ENCODE peak calls at places on chromosomes 11 and 22, in eight cellular contexts. B, T, P, H, S, K, U and J are unnamed samples.

GRCh38 chr11:18105086-18105801 is 638 bp downstream of the SAAL1 start:
- DNase-seq in B (no peak), T (no peak), P (peak), H (no peak), S (no peak), K (no peak), U (no peak), J (no peak)

GRCh38 chr11:41720761-41721160 is 261.3 kb upstream of the LRRC4C start:
- DNase-seq in B (no peak), T (no peak), P (no peak), H (no peak), S (no peak), K (no peak), U (no peak), J (no peak)

GRCh38 chr11:97742717-97743116 is 1278.0 kb upstream of the CNTN5 start:
- DNase-seq in B (no peak), T (no peak), P (no peak), H (no peak), S (no peak), K (no peak), U (no peak), J (no peak)

GRCh38 chr11:79212711-79213110 is 228.1 kb downstream of the TENM4 start:
- DNase-seq in B (no peak), T (peak), P (no peak), H (no peak), S (no peak), K (no peak), U (no peak), J (no peak)

GRCh38 chr11:86484164-86484794 is 109.6 kb downstream of the CCDC81 start:
- DNase-seq in B (peak), T (peak), P (no peak), H (no peak), S (no peak), K (no peak), U (no peak), J (no peak)

GRCh38 chr11:1744137-1744878 is 6.1 kb downstream of the IFITM10 start:
- DNase-seq in B (peak), T (no peak), P (no peak), H (peak), S (no peak), K (no peak), U (no peak), J (no peak)

GRCh38 chr11:88402192-88402715 is 64.7 kb upstream of the CTSC start:
- DNase-seq in B (peak), T (peak), P (no peak), H (no peak), S (no peak), K (no peak), U (no peak), J (no peak)

GRCh38 chr11:93840981-93841380 is 9.4 kb downstream of the VSTM5 start:
- DNase-seq in B (no peak), T (no peak), P (no peak), H (no peak), S (no peak), K (no peak), U (no peak), J (no peak)

GRCh38 chr11:45805305-45806071 is 539 bp downstream of the SLC35C1 start:
- DNase-seq in B (peak), T (peak), P (no peak), H (no peak), S (peak), K (no peak), U (no peak), J (no peak)

GRCh38 chr22:19097518-19097917 is 24.7 kb downstream of the DGCR2 start:
- DNase-seq in B (no peak), T (no peak), P (no peak), H (no peak), S (no peak), K (no peak), U (no peak), J (no peak)

GRCh38 chr22:43004362-43005035 is 10.4 kb downstream of the PACSIN2 start:
- DNase-seq in B (peak), T (peak), P (peak), H (no peak), S (no peak), K (no peak), U (no peak), J (no peak)

GRCh38 chr22:34429314-34429713 is 509.0 kb upstream of the LARGE1 start:
- DNase-seq in B (no peak), T (no peak), P (peak), H (no peak), S (no peak), K (no peak), U (peak), J (no peak)

GRCh38 chr11:3856856-3857553 is 1.5 kb downstream of the STIM1 start:
- DNase-seq in B (no peak), T (no peak), P (no peak), H (no peak), S (no peak), K (no peak), U (no peak), J (no peak)

GRCh38 chr11:81995907-81996306 is 737.8 kb downstream of the FAM181B start:
- DNase-seq in B (no peak), T (peak), P (no peak), H (no peak), S (no peak), K (no peak), U (no peak), J (no peak)

GRCh38 chr11:114229062-114229450 is 67.1 kb upstream of the NNMT start:
- DNase-seq in B (no peak), T (no peak), P (no peak), H (peak), S (no peak), K (no peak), U (no peak), J (no peak)

GRCh38 chr11:76631566-76632308 is 38.8 kb downstream of the LRRC32 start:
- DNase-seq in B (no peak), T (no peak), P (no peak), H (no peak), S (no peak), K (no peak), U (no peak), J (no peak)

GRCh38 chr11:14544611-14545010 is 24.4 kb upstream of the PSMA1 start:
- DNase-seq in B (peak), T (no peak), P (peak), H (no peak), S (no peak), K (no peak), U (peak), J (no peak)

GRCh38 chr11:86067230-86068137 is 1.4 kb downstream of the PICALM start:
- DNase-seq in B (no peak), T (peak), P (peak), H (peak), S (no peak), K (no peak), U (peak), J (no peak)